ENCODE peak calls at places on chromosome 18, in seven cellular contexts. I, B, H, E, Q, J and F are unnamed samples.

GRCh38 chr18:79400091-79400590 is 4.4 kb downstream of the NFATC1 start:
- DNase-seq in B (no peak), J (peak), I (peak), E (no peak), Q (peak), H (peak), F (no peak)

GRCh38 chr18:22691988-22692710 is 241.0 kb upstream of the RBBP8 start:
- DNase-seq in Q (no peak), B (peak), J (no peak), I (no peak), H (peak), E (peak), F (no peak)

GRCh38 chr18:69936191-69936558 is 11.5 kb downstream of the CD226 start:
- DNase-seq in B (no peak), E (no peak), I (no peak), H (no peak), J (peak), Q (no peak), F (no peak)

GRCh38 chr18:11502368-11502767 is 107.0 kb upstream of the SLC35G4 start:
- DNase-seq in E (peak), Q (no peak), I (no peak), H (no peak), J (no peak), B (peak), F (no peak)

GRCh38 chr18:22542400-22542835 is 124.7 kb upstream of the CTAGE1 start:
- DNase-seq in J (no peak), Q (peak), I (no peak), H (no peak), E (peak), B (no peak), F (no peak)

GRCh38 chr18:69239849-69240248 is 160.8 kb upstream of the DOK6 start:
- DNase-seq in J (no peak), I (no peak), B (no peak), Q (no peak), H (no peak), E (no peak), F (no peak)

GRCh38 chr18:70182548-70182947 is 22.9 kb downstream of the RTTN start:
- DNase-seq in H (no peak), B (no peak), I (no peak), Q (no peak), E (no peak), J (no peak), F (no peak)

GRCh38 chr18:56869189-56869777 is 218.1 kb downstream of the WDR7 start:
- DNase-seq in Q (no peak), B (peak), E (peak), I (peak), H (peak), J (peak), F (no peak)

GRCh38 chr18:500556-501405 is at the start of gene COLEC12:
- DNase-seq in I (no peak), J (peak), Q (no peak), B (no peak), H (peak), E (no peak), F (no peak)

GRCh38 chr18:12886498-12887126 is 2.6 kb upstream of the PTPN2 start:
- DNase-seq in B (no peak), Q (no peak), E (no peak), I (no peak), H (peak), J (no peak), F (no peak)

GRCh38 chr18:10453885-10454772 is at the start of gene APCDD1:
- DNase-seq in J (peak), I (no peak), E (no peak), B (no peak), H (peak), Q (no peak), F (no peak)

GRCh38 chr18:46158498-46158897 is 54.3 kb downstream of the HAUS1 start:
- DNase-seq in J (no peak), Q (no peak), H (no peak), I (no peak), E (no peak), B (no peak), F (peak)

GRCh38 chr18:46946656-46947282 is 29.4 kb downstream of the KATNAL2 start:
- DNase-seq in Q (peak), B (peak), H (peak), I (peak), J (peak), E (peak), F (no peak)

GRCh38 chr18:69647695-69648094 is 247.0 kb downstream of the DOK6 start:
- DNase-seq in H (no peak), I (no peak), B (no peak), Q (no peak), J (no peak), E (no peak), F (no peak)

GRCh38 chr18:41695441-41695840 is 259.6 kb upstream of the PIK3C3 start:
- DNase-seq in B (no peak), I (no peak), J (no peak), H (no peak), Q (no peak), E (no peak), F (no peak)

GRCh38 chr18:77004555-77005380 is 127.8 kb downstream of the MBP start:
- DNase-seq in I (peak), Q (peak), J (no peak), H (no peak), B (no peak), E (no peak), F (no peak)

GRCh38 chr18:10140928-10141327 is 227.1 kb downstream of the VAPA start:
- DNase-seq in E (peak), J (no peak), B (no peak), H (no peak), I (no peak), Q (no peak), F (peak)

GRCh38 chr18:79863161-79863945 is 65.6 kb downstream of the KCNG2 start:
- DNase-seq in H (no peak), E (no peak), Q (peak), B (no peak), I (no peak), J (no peak), F (no peak)

GRCh38 chr18:28087173-28087563 is 89.8 kb downstream of the CDH2 start:
- DNase-seq in B (no peak), H (no peak), Q (no peak), J (peak), E (no peak), I (no peak), F (no peak)

GRCh38 chr18:42039396-42039795 is 84.4 kb downstream of the PIK3C3 start:
- DNase-seq in Q (no peak), H (no peak), B (no peak), E (no peak), J (no peak), I (no peak), F (no peak)

GRCh38 chr18:60292186-60292585 is 80.4 kb downstream of the MC4R start:
- DNase-seq in I (no peak), B (no peak), E (no peak), Q (no peak), H (no peak), J (no peak), F (no peak)

GRCh38 chr18:21684731-21685130 is 19.8 kb downstream of the ABHD3 start:
- DNase-seq in Q (no peak), H (no peak), J (no peak), B (no peak), E (no peak), I (no peak), F (no peak)

GRCh38 chr18:67243799-67244587 is 272.5 kb downstream of the DSEL start:
- DNase-seq in I (peak), J (no peak), E (peak), H (peak), B (no peak), Q (no peak), F (no peak)

GRCh38 chr18:68662779-68663178 is 52.1 kb downstream of the TMX3 start:
- DNase-seq in B (no peak), E (peak), H (peak), I (no peak), Q (no peak), J (no peak), F (no peak)

GRCh38 chr18:34315953-34316352 is 91.2 kb upstream of the NOL4 start:
- DNase-seq in Q (no peak), E (no peak), J (no peak), B (no peak), H (no peak), I (no peak), F (no peak)

GRCh38 chr18:46555724-46556123 is 101.3 kb downstream of the LOXHD1 start:
- DNase-seq in Q (no peak), E (no peak), J (peak), I (no peak), H (peak), B (no peak), F (no peak)

GRCh38 chr18:67428805-67429204 is 87.7 kb downstream of the DSEL start:
- DNase-seq in H (no peak), E (peak), B (no peak), J (no peak), Q (no peak), I (no peak), F (no peak)

GRCh38 chr18:45997689-45998088 is 30.6 kb upstream of the EPG5 start:
- DNase-seq in J (no peak), Q (no peak), B (no peak), H (no peak), E (no peak), I (peak), F (no peak)

GRCh38 chr18:26566874-26567273 is 18.5 kb upstream of the KCTD1 start:
- DNase-seq in I (no peak), J (no peak), E (no peak), H (no peak), Q (no peak), B (no peak), F (no peak)

GRCh38 chr18:13443546-13443945 is 225.0 kb downstream of the LDLRAD4 start:
- DNase-seq in I (no peak), J (no peak), B (no peak), H (no peak), E (no peak), Q (no peak), F (no peak)

GRCh38 chr18:69400976-69401474 is 337 bp downstream of the DOK6 start:
- DNase-seq in H (peak), Q (no peak), B (no peak), E (peak), J (peak), I (no peak), F (no peak)

GRCh38 chr18:3481696-3482210 is 31.8 kb downstream of the TGIF1 start:
- DNase-seq in E (no peak), J (no peak), B (peak), H (peak), I (no peak), Q (no peak), F (no peak)

GRCh38 chr18:57976230-57976773 is 67.7 kb upstream of the NEDD4L start:
- DNase-seq in H (no peak), J (no peak), B (no peak), I (no peak), Q (no peak), E (no peak), F (no peak)
- H3K27ac ChIP-seq in H (no peak), J (no peak), B (no peak), I (no peak), Q (no peak), E (no peak), F (no peak)

GRCh38 chr18:52322307-52322706 is 17.7 kb upstream of the DCC start:
- DNase-seq in I (no peak), Q (no peak), J (no peak), B (no peak), H (no peak), E (no peak), F (no peak)
- H3K27ac ChIP-seq in I (no peak), Q (no peak), J (no peak), B (no peak), H (no peak), E (no peak), F (no peak)

GRCh38 chr18:63286926-63287325 is 32.6 kb downstream of the BCL2 start:
- DNase-seq in I (no peak), B (no peak), J (no peak), H (no peak), E (no peak), Q (no peak), F (no peak)

GRCh38 chr18:63283305-63283704 is 36.3 kb downstream of the BCL2 start:
- DNase-seq in I (no peak), Q (no peak), E (no peak), J (no peak), B (no peak), H (no peak), F (no peak)

GRCh38 chr18:63284861-63285260 is 34.7 kb downstream of the BCL2 start:
- DNase-seq in Q (peak), E (no peak), I (no peak), H (no peak), B (no peak), J (no peak), F (no peak)

GRCh38 chr18:63284173-63284765 is 35.3 kb downstream of the BCL2 start:
- DNase-seq in I (no peak), Q (no peak), B (no peak), H (no peak), J (no peak), E (no peak), F (no peak)

GRCh38 chr18:63285332-63285731 is 34.2 kb downstream of the BCL2 start:
- DNase-seq in I (no peak), Q (peak), J (no peak), B (no peak), E (no peak), H (no peak), F (no peak)
- H3K27ac ChIP-seq in I (no peak), Q (peak), J (no peak), B (no peak), E (no peak), H (no peak), F (no peak)

GRCh38 chr18:74609535-74609934 is 11.9 kb downstream of the ZNF407 start:
- DNase-seq in I (no peak), Q (no peak), E (peak), B (peak), J (no peak), H (no peak), F (no peak)
- H3K27ac ChIP-seq in I (no peak), Q (no peak), E (no peak), B (no peak), J (no peak), H (no peak), F (no peak)